ENCODE peak calls at places on chromosomes 1 and 21, in nine cellular contexts. U, K, B, D, P, L, C, V and H are unnamed samples.

GRCh38 chr1:170415734-170416372 is 116.1 kb upstream of the GORAB start:
- DNase-seq in U (no peak), K (no peak), B (peak; percentile 37), D (no peak), P (peak; percentile 74), L (no peak), C (no peak), V (no peak), H (no peak)

GRCh38 chr1:168636200-168636599 is 59.8 kb downstream of the XCL1 start:
- DNase-seq in U (no peak), K (no peak), B (peak; percentile 52), D (no peak), P (peak; percentile 25), L (no peak), C (no peak), V (peak; percentile 34), H (no peak)

GRCh38 chr1:24898909-24899439 is 31.1 kb downstream of the RUNX3 start:
- DNase-seq in U (no peak), K (no peak), B (no peak), D (no peak), P (no peak), L (no peak), C (no peak), V (no peak), H (peak; percentile 15)

GRCh38 chr1:7493711-7494110 is 277.4 kb upstream of the VAMP3 start:
- DNase-seq in U (no peak), K (no peak), B (no peak), D (no peak), P (no peak), L (no peak), C (no peak), V (no peak), H (no peak)

GRCh38 chr1:116325922-116326321 is 47.1 kb upstream of the ATP1A1 start:
- DNase-seq in U (no peak), K (peak; percentile 25), B (no peak), D (no peak), P (no peak), L (peak; percentile 46), C (no peak), V (no peak), H (peak; percentile 19)

GRCh38 chr1:62024690-62025089 is 170.0 kb upstream of the L1TD1 start:
- DNase-seq in U (no peak), K (no peak), B (no peak), D (no peak), P (no peak), L (no peak), C (no peak), V (no peak), H (no peak)

GRCh38 chr1:18658831-18659230 is 28.2 kb downstream of the PAX7 start:
- DNase-seq in U (no peak), K (no peak), B (no peak), D (no peak), P (no peak), L (no peak), C (no peak), V (no peak), H (no peak)

GRCh38 chr1:145892486-145893087 is 6.9 kb upstream of the ANKRD35 start:
- DNase-seq in U (no peak), K (no peak), B (peak; percentile 87), D (no peak), P (peak; percentile 80), L (no peak), C (peak; percentile 61), V (no peak), H (no peak)

GRCh38 chr1:210143465-210144062 is 89.0 kb upstream of the SERTAD4 start:
- DNase-seq in U (peak; percentile 66), K (no peak), B (peak; percentile 83), D (peak; percentile 81), P (peak; percentile 82), L (peak; percentile 71), C (peak; percentile 89), V (peak; percentile 84), H (no peak)

GRCh38 chr1:153659175-153659534 is 652 bp downstream of the SNAPIN start:
- DNase-seq in U (no peak), K (no peak), B (no peak), D (peak; percentile 9), P (no peak), L (no peak), C (no peak), V (no peak), H (no peak)

GRCh38 chr1:1600861-1601563 is 1.1 kb upstream of the FNDC10 start:
- DNase-seq in U (no peak), K (no peak), B (no peak), D (no peak), P (no peak), L (no peak), C (no peak), V (no peak), H (no peak)

GRCh38 chr1:38266197-38266520 is 219.6 kb upstream of the POU3F1 start:
- DNase-seq in U (peak; percentile 68), K (no peak), B (no peak), D (no peak), P (no peak), L (no peak), C (no peak), V (peak; percentile 48), H (no peak)

GRCh38 chr1:61221642-61222041 is 139.3 kb downstream of the NFIA start:
- DNase-seq in U (no peak), K (no peak), B (peak; percentile 70), D (no peak), P (peak; percentile 68), L (no peak), C (no peak), V (no peak), H (no peak)

GRCh38 chr21:42157606-42158310 is 61.2 kb upstream of the ABCG1 start:
- DNase-seq in U (no peak), K (no peak), B (no peak), D (no peak), P (no peak), L (no peak), C (no peak), V (no peak), H (peak; percentile 1)

GRCh38 chr1:211839106-211839505 is 8.5 kb upstream of the LPGAT1 start:
- DNase-seq in U (no peak), K (no peak), B (no peak), D (no peak), P (no peak), L (no peak), C (no peak), V (no peak), H (no peak)
- TF ChIP-seq CTCF in U (no peak), K (no peak), B (no peak), D (no peak), P (no peak), L (no peak), C (no peak), V (no peak), H (no peak)

GRCh38 chr1:230368363-230368762 is 57.8 kb downstream of the PGBD5 start:
- DNase-seq in U (no peak), K (no peak), B (no peak), D (no peak), P (no peak), L (no peak), C (no peak), V (no peak), H (no peak)
- TF ChIP-seq CTCF in U (no peak), K (no peak), B (no peak), D (no peak), P (no peak), L (no peak), C (no peak), V (no peak), H (no peak)

GRCh38 chr1:34019741-34020552 is 145.1 kb downstream of the CSMD2 start:
- DNase-seq in U (no peak), K (no peak), B (no peak), D (no peak), P (no peak), L (no peak), C (no peak), V (no peak), H (no peak)

GRCh38 chr1:34013136-34013535 is 149.3 kb downstream of the HMGB4 start:
- DNase-seq in U (no peak), K (no peak), B (no peak), D (no peak), P (no peak), L (no peak), C (no peak), V (no peak), H (no peak)

GRCh38 chr1:34009340-34009975 is 145.6 kb downstream of the HMGB4 start:
- DNase-seq in U (no peak), K (no peak), B (peak; percentile 27), D (no peak), P (no peak), L (no peak), C (no peak), V (no peak), H (no peak)

DNA sequence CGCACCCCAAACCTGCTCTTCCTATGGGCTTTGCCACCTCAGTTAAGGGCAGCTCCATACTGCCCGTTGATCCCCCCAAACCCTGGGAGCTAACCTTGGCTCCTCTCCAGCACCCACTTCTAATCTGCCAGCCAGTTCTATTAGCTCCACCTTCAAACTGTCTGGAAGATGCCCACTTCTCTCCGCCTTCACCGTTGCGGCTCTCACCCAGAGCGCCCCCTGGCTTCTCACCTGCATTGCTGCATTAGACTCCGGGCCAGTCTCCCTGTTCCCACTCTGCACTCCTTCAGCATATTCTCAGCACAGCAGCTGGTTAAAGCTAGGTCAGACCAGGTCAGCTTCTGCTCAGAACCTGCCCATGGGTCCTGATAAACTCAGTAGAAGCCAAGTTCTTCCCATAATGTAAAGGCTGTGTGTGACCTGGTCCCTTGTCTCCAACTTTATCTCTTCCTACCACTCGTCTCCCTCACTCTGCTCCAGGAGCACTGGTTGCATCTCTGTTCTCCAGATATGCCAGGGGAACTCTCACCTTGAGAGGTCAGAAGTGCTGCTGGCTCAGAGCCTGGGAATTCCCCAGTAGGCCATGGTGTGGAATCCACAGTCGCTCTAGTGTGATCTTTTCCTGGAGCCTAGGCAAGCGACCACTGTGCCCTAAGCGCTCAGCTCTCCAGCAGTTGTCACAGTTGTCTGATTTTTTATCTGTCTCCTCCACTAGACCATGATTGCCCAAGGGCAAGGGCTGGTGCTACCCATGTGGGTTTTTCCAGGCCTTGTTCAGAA is 150.3 kb downstream of the HMGB4 start:
- DNase-seq in U (no peak), K (no peak), B (peak; percentile 28), D (peak; percentile 73), P (no peak), L (no peak), C (no peak), V (peak; percentile 5), H (no peak)
- TF ChIP-seq CTCF in U (peak; percentile 6), K (no peak), B (peak; percentile 59), D (peak; percentile 85), P (no peak), L (peak; percentile 30), C (peak; percentile 57), V (no peak), H (peak; percentile 18)

GRCh38 chr1:181726608-181727007 is 243.3 kb downstream of the CACNA1E start:
- DNase-seq in U (no peak), K (no peak), B (no peak), D (no peak), P (no peak), L (no peak), C (no peak), V (no peak), H (no peak)
- TF ChIP-seq CTCF in U (no peak), K (no peak), B (no peak), D (no peak), P (no peak), L (no peak), C (no peak), V (no peak), H (no peak)

DNA sequence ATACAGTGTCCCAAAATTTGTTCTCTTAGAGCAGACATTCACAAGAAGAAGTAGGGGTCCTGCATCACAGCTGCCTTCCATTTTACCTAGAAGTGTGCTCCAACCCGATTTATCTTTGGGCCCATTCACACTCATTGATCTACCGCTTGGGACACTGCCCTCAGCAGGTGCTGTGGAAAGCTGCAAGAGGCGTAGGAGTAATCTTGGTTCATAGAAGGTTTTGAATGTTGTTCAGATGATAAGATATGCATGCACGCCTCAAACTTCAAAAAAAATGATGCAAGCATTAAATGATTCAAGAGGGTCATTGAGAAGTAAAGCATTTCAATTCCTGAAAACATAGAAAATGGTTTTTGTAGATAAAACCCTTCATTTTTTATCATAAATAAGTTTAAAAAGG is 18.6 kb upstream of the C1orf105 start:
- DNase-seq in U (no peak), K (no peak), B (peak; percentile 31), D (peak; percentile 56), P (no peak), L (no peak), C (no peak), V (no peak), H (no peak)
- TF ChIP-seq CTCF in U (peak; percentile 47), K (peak; percentile 35), B (peak; percentile 41), D (peak; percentile 59), P (peak; percentile 29), L (no peak), C (peak; percentile 22), V (no peak), H (no peak)